ENCODE peak calls at places on chromosomes 3 and 15, in eight cellular contexts. J, F, P, C, K, W, T and R are unnamed samples.

GRCh38 chr3:29291262-29291981 is 10.6 kb downstream of the RBMS3 start:
- DNase-seq in W (no peak), C (no peak), P (no peak), F (no peak), K (no peak), T (no peak), J (no peak), R (no peak)

GRCh38 chr15:78987891-78988360 is 43.1 kb upstream of the CTSH start:
- DNase-seq in T (no peak), P (no peak), W (no peak), K (no peak), C (no peak), F (no peak), J (no peak), R (peak; percentile 9)

GRCh38 chr3:189237516-189237915 is 65.7 kb downstream of the TPRG1 start:
- DNase-seq in W (no peak), K (no peak), J (no peak), T (no peak), P (no peak), C (no peak), F (no peak), R (no peak)

GRCh38 chr3:183815565-183815943 is 9.8 kb downstream of the MAP6D1 start:
- DNase-seq in F (no peak), J (no peak), T (no peak), K (no peak), P (no peak), C (no peak), W (no peak), R (no peak)

GRCh38 chr3:180802837-180803236 is 109.6 kb upstream of the FXR1 start:
- DNase-seq in T (peak; percentile 10), W (no peak), K (peak; percentile 58), J (peak; percentile 64), P (no peak), C (no peak), F (peak; percentile 25), R (no peak)

GRCh38 chr3:189710620-189711388 is 79.6 kb downstream of the TP63 start:
- DNase-seq in P (peak; percentile 16), W (no peak), C (no peak), K (peak; percentile 94), J (peak; percentile 39), F (peak; percentile 96), T (peak; percentile 81), R (peak; percentile 40)

GRCh38 chr15:39594056-39594763 is 13.3 kb downstream of the THBS1 start:
- DNase-seq in J (no peak), C (no peak), W (no peak), T (no peak), F (peak; percentile 3), P (no peak), K (peak; percentile 16), R (no peak)

GRCh38 chr15:71789616-71790015 is 20.7 kb upstream of the NR2E3 start:
- DNase-seq in T (no peak), C (no peak), P (no peak), F (no peak), J (no peak), K (no peak), W (no peak), R (no peak)